ENCODE peak calls at places on chromosome 17, in six cellular contexts. B is amniotic stem cell; D is naive thymus-derived CD4-positive, alpha-beta T cell; Z is anterior cingulate cortex; O is stimulated activated CD8-positive, alpha-beta memory T cell treated with anti-CD3 and anti-CD28 coated beads, Interleukin-7, amount 100 ng/mL, for 1 hour; J is CD4-positive, alpha-beta T cell. H is an unnamed sample.

GRCh38 chr17:13601776-13602551 is at the start of gene HS3ST3A1:
- DNase-seq in Z (no peak), B (peak; percentile 47), O (no peak), D (no peak), J (no peak), H (no peak)

GRCh38 chr17:19380551-19381284 is 2.4 kb downstream of the MAPK7 start:
- DNase-seq in B (no peak), Z (no peak), D (peak; percentile 1), J (no peak), O (no peak), H (no peak)

GRCh38 chr17:74201250-74201649 is 2.2 kb upstream of the RPL38 start:
- DNase-seq in B (no peak), Z (no peak), D (no peak), J (no peak), O (no peak), H (no peak)

GRCh38 chr17:8602679-8603078 is 27.8 kb downstream of the MYH10 start:
- DNase-seq in Z (no peak), J (no peak), B (no peak), O (no peak), D (no peak), H (no peak)

GRCh38 chr17:47305302-47305923 is 18.3 kb upstream of the EFCAB13 start:
- DNase-seq in Z (no peak), O (no peak), D (no peak), B (peak; percentile 48), J (no peak), H (no peak)

GRCh38 chr17:6756425-6757012 is 673 bp downstream of the XAF1 start:
- DNase-seq in B (no peak), Z (no peak), D (no peak), J (no peak), O (no peak), H (no peak)

GRCh38 chr17:17562145-17562529 is 29.4 kb downstream of the PEMT start:
- DNase-seq in D (no peak), J (no peak), O (no peak), Z (no peak), B (no peak), H (no peak)

GRCh38 chr17:17345686-17346427 is 42.7 kb downstream of the NT5M start:
- DNase-seq in J (no peak), O (no peak), Z (no peak), B (no peak), D (no peak), H (no peak)

GRCh38 chr17:12990041-12990808 is 27.6 kb downstream of the ELAC2 start:
- DNase-seq in B (no peak), D (no peak), O (no peak), J (no peak), Z (no peak), H (no peak)

GRCh38 chr17:40122466-40122943 is 734 bp downstream of the MSL1 start:
- DNase-seq in Z (no peak), J (no peak), O (no peak), D (peak; percentile 27), B (no peak), H (peak; percentile 62)

GRCh38 chr17:62625870-62626200 is 1.6 kb upstream of the MRC2 start:
- DNase-seq in D (no peak), O (no peak), Z (no peak), B (no peak), J (no peak), H (no peak)

GRCh38 chr17:55454906-55455474 is 33.4 kb upstream of the MMD start:
- DNase-seq in B (no peak), O (no peak), Z (no peak), D (no peak), J (no peak), H (no peak)

GRCh38 chr17:64118452-64118979 is 11.4 kb downstream of the ERN1 start:
- DNase-seq in Z (no peak), J (no peak), B (no peak), D (no peak), O (no peak), H (no peak)

GRCh38 chr17:41660221-41660711 is 28.4 kb upstream of the EIF1 start:
- DNase-seq in B (no peak), D (no peak), O (no peak), J (no peak), Z (no peak), H (no peak)

GRCh38 chr17:7882068-7882467 is 6.5 kb upstream of the CHD3 start:
- DNase-seq in D (no peak), B (no peak), J (no peak), O (no peak), Z (no peak), H (no peak)

GRCh38 chr17:68103148-68103547 is 67.6 kb downstream of the KPNA2 start:
- DNase-seq in J (no peak), B (no peak), Z (no peak), O (no peak), D (no peak), H (no peak)

GRCh38 chr17:5286846-5287245 is 4.8 kb downstream of the RABEP1 start:
- DNase-seq in Z (no peak), D (no peak), J (no peak), O (no peak), B (no peak), H (no peak)

GRCh38 chr17:28370035-28370743 is at the start of gene VTN:
- DNase-seq in O (no peak), D (no peak), Z (no peak), J (no peak), B (no peak), H (no peak)

GRCh38 chr17:36504156-36504545 is 17.7 kb downstream of the ZNHIT3 start:
- DNase-seq in J (no peak), Z (no peak), B (no peak), O (no peak), D (no peak), H (no peak)

GRCh38 chr17:61457226-61457983 is 5.2 kb downstream of the TBX4 start:
- DNase-seq in O (no peak), B (no peak), Z (no peak), J (no peak), D (no peak), H (no peak)

GRCh38 chr17:61155590-61156181 is 244.0 kb upstream of the TBX2 start:
- DNase-seq in D (no peak), B (no peak), O (no peak), Z (no peak), J (no peak), H (no peak)

GRCh38 chr17:76599699-76600460 is 14.2 kb upstream of the ST6GALNAC2 start:
- DNase-seq in B (no peak), J (no peak), Z (no peak), D (no peak), O (no peak), H (no peak)

GRCh38 chr17:2940352-2940751 is 123.1 kb downstream of the OR1D5 start:
- DNase-seq in O (no peak), B (no peak), Z (peak; percentile 76), D (no peak), J (no peak), H (no peak)

GRCh38 chr17:74541176-74542111 is 4.5 kb downstream of the CD300C start:
- DNase-seq in B (no peak), D (no peak), J (no peak), Z (no peak), O (no peak), H (no peak)

GRCh38 chr17:7856081-7856791 is 1.1 kb downstream of the NAA38 start:
- DNase-seq in O (no peak), Z (no peak), D (peak; percentile 11), J (no peak), B (no peak), H (peak; percentile 23)